ENCODE peak calls at places on chromosomes 4 and X, in eight cellular contexts. K is epithelial cell of esophagus; G is CD4-positive, alpha-beta T cell; M is PC-9; W is upper lobe of left lung; J is mesothelial cell of epicardium; A is AG10803; X is GM23338. F is an unnamed sample.

GRCh38 chr4:54227261-54228063 is 1.6 kb upstream of the PDGFRA start:
- DNase-seq in K (peak; percentile 50), G (no peak), M (no peak), W (no peak), J (peak; percentile 52), A (peak; percentile 78), X (peak; percentile 75), F (no peak)

GRCh38 chr4:101711590-101712255 is 78.8 kb upstream of the BANK1 start:
- DNase-seq in K (no peak), G (no peak), M (no peak), W (no peak), J (no peak), A (no peak), X (no peak), F (no peak)

GRCh38 chr4:184860018-184860530 is 34.3 kb upstream of the ACSL1 start:
- DNase-seq in K (no peak), G (no peak), M (no peak), W (no peak), J (no peak), A (no peak), X (no peak), F (peak; percentile 49)

GRCh38 chr4:56971383-56971782 is 6.0 kb downstream of the NOA1 start:
- DNase-seq in K (no peak), G (no peak), M (no peak), W (no peak), J (no peak), A (no peak), X (no peak), F (no peak)

GRCh38 chrX:40086569-40087335 is 11.0 kb downstream of the BCOR start:
- DNase-seq in K (no peak), G (no peak), M (no peak), W (no peak), J (no peak), A (no peak), X (no peak), F (no peak)

GRCh38 chr4:41169256-41169655 is 45.1 kb downstream of the APBB2 start:
- DNase-seq in K (no peak), G (no peak), M (no peak), W (no peak), J (no peak), A (no peak), X (no peak), F (no peak)

GRCh38 chr4:123415977-123416376 is 19.4 kb downstream of the SPRY1 start:
- DNase-seq in K (peak; percentile 54), G (no peak), M (peak; percentile 99), W (peak; percentile 52), J (no peak), A (peak; percentile 83), X (no peak), F (no peak)

GRCh38 chr4:101205878-101206277 is 141.4 kb downstream of the PPP3CA start:
- DNase-seq in K (peak; percentile 79), G (peak; percentile 34), M (no peak), W (peak; percentile 33), J (no peak), A (peak; percentile 38), X (peak; percentile 28), F (peak; percentile 8)

GRCh38 chr4:60216752-60217151 is 983.4 kb upstream of the ADGRL3 start:
- DNase-seq in K (peak; percentile 89), G (no peak), M (no peak), W (no peak), J (no peak), A (no peak), X (no peak), F (no peak)

GRCh38 chrX:22060952-22061351 is 28.8 kb downstream of the PHEX start:
- DNase-seq in K (no peak), G (no peak), M (no peak), W (no peak), J (no peak), A (peak; percentile 22), X (no peak), F (no peak)

GRCh38 chr4:37685211-37685725 is 908 bp downstream of the RELL1 start:
- DNase-seq in K (peak; percentile 26), G (no peak), M (no peak), W (no peak), J (no peak), A (peak; percentile 82), X (peak; percentile 21), F (no peak)

GRCh38 chr4:65510976-65511375 is 159.3 kb downstream of the EPHA5 start:
- DNase-seq in K (peak; percentile 85), G (no peak), M (no peak), W (no peak), J (no peak), A (peak; percentile 37), X (no peak), F (no peak)

GRCh38 chr4:113148925-113149324 is 99.5 kb downstream of the ANK2 start:
- DNase-seq in K (peak; percentile 59), G (no peak), M (no peak), W (no peak), J (no peak), A (no peak), X (peak; percentile 62), F (no peak)

GRCh38 chrX:46627700-46628405 is 54.3 kb downstream of the CHST7 start:
- DNase-seq in K (no peak), G (no peak), M (no peak), W (no peak), J (no peak), A (no peak), X (no peak), F (no peak)

GRCh38 chr4:184778325-184778724 is 44.4 kb upstream of the CENPU start:
- DNase-seq in K (no peak), G (no peak), M (no peak), W (no peak), J (no peak), A (no peak), X (no peak), F (no peak)

GRCh38 chr4:156388826-156389225 is 435.2 kb upstream of the CTSO start:
- DNase-seq in K (peak; percentile 1), G (no peak), M (no peak), W (no peak), J (no peak), A (peak; percentile 70), X (no peak), F (no peak)

GRCh38 chrX:96424007-96424406 is 260.6 kb upstream of the DIAPH2 start:
- DNase-seq in K (peak; percentile 9), G (no peak), M (no peak), W (no peak), J (no peak), A (peak; percentile 47), X (no peak), F (no peak)

GRCh38 chr4:36734296-36734695 is 452.9 kb downstream of the DTHD1 start:
- DNase-seq in K (no peak), G (no peak), M (no peak), W (no peak), J (no peak), A (no peak), X (no peak), F (no peak)

GRCh38 chrX:3651272-3651671 is 62.2 kb downstream of the PRKX start:
- DNase-seq in K (peak; percentile 27), G (no peak), M (no peak), W (no peak), J (no peak), A (peak; percentile 39), X (peak; percentile 12), F (peak; percentile 17)

GRCh38 chr4:68299492-68300457 is 50.1 kb downstream of the YTHDC1 start:
- DNase-seq in K (no peak), G (no peak), M (no peak), W (no peak), J (no peak), A (no peak), X (no peak), F (no peak)

DNA sequence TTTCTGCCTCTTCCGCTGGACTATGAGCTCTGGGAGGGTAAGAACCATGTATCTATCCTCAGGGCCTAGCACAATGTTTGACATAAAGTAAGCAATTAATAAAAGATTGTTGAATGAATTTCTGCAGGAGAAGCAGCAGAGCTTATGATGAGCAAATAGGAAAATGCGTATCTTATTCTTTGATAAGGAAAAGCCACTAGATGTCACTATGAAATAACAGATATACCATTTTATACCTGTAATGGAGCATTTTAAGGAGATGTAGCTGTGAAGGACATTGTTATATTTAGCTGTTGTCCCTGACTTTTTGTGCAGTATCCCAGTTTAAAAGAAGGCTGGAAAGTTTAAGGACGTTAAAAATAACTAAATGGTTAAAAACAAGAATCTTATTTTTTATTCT is 147.2 kb upstream of the MBNL3 start:
- DNase-seq in K (peak; percentile 8), G (no peak), M (peak; percentile 17), W (no peak), J (no peak), A (peak; percentile 24), X (peak; percentile 3), F (no peak)
- TF ChIP-seq CTCF in K (no peak), G (no peak), M (peak; percentile 47), W (no peak), J (no peak), A (peak; percentile 22), X (peak; percentile 16), F (no peak)

DNA sequence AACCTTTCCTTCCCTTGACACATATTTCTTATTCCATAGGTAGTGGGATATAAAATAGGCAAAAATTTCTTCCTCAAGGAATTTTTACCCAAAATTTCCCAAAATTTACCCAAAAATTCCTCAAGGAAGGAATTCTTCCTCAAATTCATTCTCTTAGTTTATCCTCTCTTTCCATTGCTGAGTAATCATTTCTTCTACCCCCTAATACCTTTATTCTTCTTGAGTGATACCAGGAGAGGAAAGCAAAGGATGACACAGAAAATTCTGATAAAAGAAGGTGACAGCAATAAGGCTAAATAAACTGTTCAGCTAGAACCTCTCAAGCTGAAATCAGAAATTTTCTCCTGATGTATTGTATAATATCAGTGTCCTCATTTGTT is 191.4 kb upstream of the MAB21L2 start:
- DNase-seq in K (no peak), G (no peak), M (no peak), W (no peak), J (no peak), A (no peak), X (no peak), F (no peak)
- TF ChIP-seq CTCF in K (no peak), G (no peak), M (no peak), W (no peak), J (no peak), A (no peak), X (no peak), F (no peak)

GRCh38 chrX:131830400-131831184 is 192.5 kb upstream of the STK26 start:
- DNase-seq in K (peak; percentile 79), G (peak; percentile 34), M (peak; percentile 97), W (peak; percentile 66), J (peak; percentile 82), A (peak; percentile 63), X (peak; percentile 89), F (peak; percentile 21)
- TF ChIP-seq CTCF in K (peak; percentile 40), G (no peak), M (peak; percentile 79), W (peak; percentile 79), J (peak; percentile 60), A (peak; percentile 48), X (peak; percentile 75), F (peak; percentile 22)

DNA sequence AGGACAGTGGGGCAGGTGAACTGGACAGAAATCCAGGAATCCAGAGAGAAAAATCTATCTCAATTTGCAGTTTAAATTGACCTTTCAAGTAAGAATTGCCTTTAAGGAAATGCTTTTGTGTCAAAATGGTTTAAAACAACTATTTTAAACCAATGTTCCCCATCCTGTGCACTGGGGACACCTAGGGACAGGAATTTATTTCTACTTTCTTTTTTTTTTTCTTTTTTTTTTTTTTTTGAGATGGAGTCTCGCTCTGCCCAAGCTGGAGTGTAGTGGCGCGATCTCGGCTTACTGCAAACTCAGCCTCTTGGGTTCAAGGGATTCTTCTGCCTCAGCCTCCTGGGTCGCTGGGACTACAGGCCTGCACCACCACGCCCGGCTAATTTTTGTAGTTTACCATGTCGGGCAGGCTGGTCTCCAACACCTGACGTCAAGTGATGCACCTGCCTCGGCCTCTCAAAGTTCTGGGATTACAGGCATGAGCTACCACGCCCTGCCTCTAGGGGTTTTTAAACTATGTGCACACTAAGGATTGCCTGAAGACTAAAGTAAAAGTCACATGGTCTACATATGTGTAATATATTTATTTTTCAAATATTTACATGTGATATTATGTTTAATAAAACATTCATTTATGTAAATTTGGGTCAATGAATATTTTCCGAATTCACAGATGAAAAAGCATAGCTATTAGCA is 1213.4 kb downstream of the STIM2 start:
- DNase-seq in K (no peak), G (no peak), M (no peak), W (no peak), J (no peak), A (no peak), X (peak; percentile 58), F (no peak)
- TF ChIP-seq CTCF in K (no peak), G (no peak), M (peak; percentile 33), W (no peak), J (peak; percentile 20), A (peak; percentile 2), X (peak; percentile 61), F (no peak)